ENCODE peak calls at places on chromosomes 1 and 21, in four cellular contexts. M, Y, B and S are unnamed samples.

GRCh38 chr1:43545686-43546387 is 15.2 kb downstream of the PTPRF start:
- DNase-seq in B (peak), M (peak), Y (no peak), S (no peak)

GRCh38 chr1:91913018-91913417 is 27.1 kb upstream of the TGFBR3 start:
- DNase-seq in B (no peak), Y (no peak), M (no peak), S (no peak)

GRCh38 chr1:228459091-228459993 is 27.8 kb upstream of the RNF187 start:
- DNase-seq in B (peak), Y (no peak), M (peak), S (peak)

GRCh38 chr1:159826436-159827101 is at the start of gene SLAMF8:
- DNase-seq in M (no peak), B (peak), Y (peak), S (peak)

GRCh38 chr21:40053007-40053406 is 185.8 kb downstream of the PCP4 start:
- DNase-seq in M (no peak), Y (no peak), B (peak), S (no peak)

GRCh38 chr1:67651031-67651430 is 34.0 kb upstream of the GADD45A start:
- DNase-seq in B (no peak), M (no peak), Y (no peak), S (no peak)

GRCh38 chr1:234214129-234214910 is 158.9 kb upstream of the COA6 start:
- DNase-seq in M (peak), B (peak), Y (no peak), S (no peak)

GRCh38 chr1:223670458-223671159 is 5.1 kb upstream of the CAPN8 start:
- DNase-seq in B (no peak), Y (no peak), M (peak), S (no peak)